ENCODE peak calls at places on chromosomes 2 and 18, in seven cellular contexts. U, J, X, N, T, A and C are unnamed samples.

GRCh38 chr2:31729442-31730092 is 148.8 kb upstream of the SRD5A2 start:
- DNase-seq in X (peak), J (no peak), T (no peak), N (no peak), A (peak), U (no peak), C (peak)

GRCh38 chr18:61530681-61531080 is 197.5 kb downstream of the CDH20 start:
- DNase-seq in X (no peak), N (no peak), J (no peak), U (no peak), T (no peak), A (no peak), C (no peak)

GRCh38 chr18:22257022-22257543 is 87.7 kb downstream of the GATA6 start:
- DNase-seq in X (no peak), N (no peak), A (no peak), J (no peak), T (no peak), U (no peak), C (no peak)

GRCh38 chr2:191020742-191021381 is 6.9 kb upstream of the STAT1 start:
- DNase-seq in A (no peak), J (no peak), T (no peak), N (peak), U (no peak), X (peak), C (peak)

GRCh38 chr2:23426284-23426905 is 41.4 kb downstream of the KLHL29 start:
- DNase-seq in J (no peak), T (no peak), N (no peak), X (no peak), A (no peak), U (no peak), C (peak)

GRCh38 chr18:35458677-35459441 is 38.9 kb downstream of the INO80C start:
- DNase-seq in N (no peak), T (no peak), X (no peak), J (no peak), A (peak), U (no peak), C (peak)

GRCh38 chr2:227853204-227853629 is 18.2 kb upstream of the DAW1 start:
- DNase-seq in U (no peak), J (no peak), A (no peak), X (no peak), N (no peak), T (no peak), C (peak)

GRCh38 chr2:136376798-136377211 is 258.9 kb upstream of the CXCR4 start:
- DNase-seq in T (no peak), X (no peak), N (no peak), U (no peak), A (no peak), J (no peak), C (peak)

GRCh38 chr2:136081582-136082210 is 36.3 kb downstream of the CXCR4 start:
- DNase-seq in N (no peak), J (no peak), T (no peak), A (no peak), U (no peak), X (no peak), C (no peak)

GRCh38 chr2:100870652-100871531 is 51.0 kb downstream of the NPAS2 start:
- DNase-seq in X (no peak), T (no peak), N (no peak), A (peak), U (no peak), J (no peak), C (no peak)

GRCh38 chr2:70902579-70902978 is 33.1 kb upstream of the ATP6V1B1 start:
- DNase-seq in J (no peak), X (no peak), U (no peak), T (no peak), N (no peak), A (no peak), C (no peak)

GRCh38 chr18:63216497-63216896 is 103.1 kb downstream of the BCL2 start:
- DNase-seq in U (no peak), A (no peak), J (no peak), X (no peak), T (no peak), N (no peak), C (no peak)

GRCh38 chr2:12715258-12715865 is 1.4 kb upstream of the TRIB2 start:
- DNase-seq in N (no peak), J (no peak), U (no peak), X (no peak), A (no peak), T (no peak), C (no peak)

GRCh38 chr2:23806201-23806600 is 120.7 kb downstream of the ATAD2B start:
- DNase-seq in X (no peak), N (no peak), U (no peak), A (no peak), T (no peak), J (no peak), C (no peak)

GRCh38 chr2:234528410-234529150 is 31.7 kb upstream of the ARL4C start:
- DNase-seq in U (no peak), X (no peak), N (no peak), T (no peak), J (no peak), A (no peak), C (no peak)

GRCh38 chr2:1088192-1088860 is 137.7 kb downstream of the SNTG2 start:
- DNase-seq in U (no peak), X (no peak), J (no peak), T (no peak), N (no peak), A (no peak), C (peak)

GRCh38 chr18:627211-627610 is 30.2 kb upstream of the TYMS start:
- DNase-seq in U (no peak), J (no peak), N (no peak), X (no peak), A (no peak), T (no peak), C (peak)

GRCh38 chr2:240604939-240605716 is 18.6 kb downstream of the CAPN10 start:
- DNase-seq in X (no peak), T (peak), U (no peak), A (no peak), N (no peak), J (no peak), C (no peak)

GRCh38 chr18:59639136-59639535 is 58.1 kb downstream of the CCBE1 start:
- DNase-seq in X (no peak), J (no peak), N (no peak), T (no peak), U (no peak), A (no peak), C (no peak)

GRCh38 chr2:21658907-21659306 is 535.1 kb downstream of the TDRD15 start:
- DNase-seq in J (no peak), T (no peak), N (no peak), U (no peak), X (no peak), A (no peak), C (no peak)

GRCh38 chr2:177261115-177261779 is 3.3 kb downstream of the NFE2L2 start:
- DNase-seq in T (no peak), J (no peak), U (no peak), A (no peak), N (no peak), X (no peak), C (no peak)